ENCODE peak calls at places on chromosomes 13 and 19, in four cellular contexts. I is HEK293T, Z is HepG2, E is K562. B is an unnamed sample.
A peak's percentile ranks its signal among the peaks of the same experiment; 100 is the strongest.

GRCh38 chr13:24511019-24511823 is 1.4 kb downstream of the PARP4 start:
- DNase-seq in I (peak; percentile 12), Z (peak; percentile 26), E (peak; percentile 30), B (no peak)

GRCh38 chr13:39776439-39776838 is 121.0 kb downstream of the COG6 start:
- DNase-seq in I (no peak), Z (no peak), E (no peak), B (no peak)

GRCh38 chr13:53105881-53106280 is 77.3 kb downstream of the OLFM4 start:
- DNase-seq in I (no peak), Z (no peak), E (no peak), B (no peak)

GRCh38 chr19:51743405-51743804 is 8.3 kb downstream of the FPR1 start:
- DNase-seq in I (no peak), Z (no peak), E (no peak), B (no peak)

GRCh38 chr19:28960986-28961705 is 251.8 kb downstream of the UQCRFS1 start:
- DNase-seq in I (no peak), Z (no peak), E (no peak), B (no peak)

GRCh38 chr19:30447276-30447870 is 75.2 kb downstream of the ZNF536 start:
- DNase-seq in I (no peak), Z (no peak), E (no peak), B (no peak)

GRCh38 chr19:2334426-2334825 is 5.9 kb downstream of the SPPL2B start:
- DNase-seq in I (no peak), Z (no peak), E (no peak), B (no peak)

GRCh38 chr19:2774083-2774679 is 8.9 kb downstream of the SGTA start:
- DNase-seq in I (no peak), Z (no peak), E (no peak), B (no peak)

GRCh38 chr13:41941174-41941573 is 19.7 kb downstream of the VWA8 start:
- DNase-seq in I (no peak), Z (no peak), E (no peak), B (no peak)

GRCh38 chr19:32550666-32551065 is 30.3 kb upstream of the PDCD5 start:
- DNase-seq in I (no peak), Z (no peak), E (no peak), B (no peak)

GRCh38 chr19:3604987-3605343 is 1.7 kb downstream of the TBXA2R start:
- DNase-seq in I (no peak), Z (no peak), E (no peak), B (no peak)

GRCh38 chr13:42747399-42747873 is 33.9 kb upstream of the FAM216B start:
- DNase-seq in I (no peak), Z (no peak), E (no peak), B (no peak)

GRCh38 chr19:31470229-31470939 is 121.1 kb upstream of the TSHZ3 start:
- DNase-seq in I (no peak), Z (no peak), E (no peak), B (no peak)

GRCh38 chr19:29836409-29836825 is 24.6 kb downstream of the CCNE1 start:
- DNase-seq in I (no peak), Z (no peak), E (no peak), B (no peak)

GRCh38 chr19:39845621-39846175 is 481 bp downstream of the FBL start:
- DNase-seq in I (peak; percentile 46), Z (no peak), E (peak; percentile 69), B (no peak)

GRCh38 chr19:16254851-16255408 is 57.2 kb downstream of the AP1M1 start:
- DNase-seq in I (no peak), Z (no peak), E (no peak), B (no peak)

GRCh38 chr13:108463365-108463764 is 166.0 kb upstream of the MYO16 start:
- DNase-seq in I (no peak), Z (no peak), E (no peak), B (no peak)

GRCh38 chr19:7242601-7243258 is 51.5 kb downstream of the INSR start:
- DNase-seq in I (no peak), Z (no peak), E (no peak), B (no peak)

GRCh38 chr13:39040206-39040605 is 1.9 kb downstream of the NHLRC3 start:
- DNase-seq in I (no peak), Z (peak; percentile 45), E (no peak), B (no peak)

GRCh38 chr13:24625324-24625723 is 54.9 kb upstream of the ATP12A start:
- DNase-seq in I (no peak), Z (no peak), E (no peak), B (no peak)

GRCh38 chr13:102847272-102848234 is 1.7 kb downstream of the ERCC5 start:
- DNase-seq in I (no peak), Z (no peak), E (no peak), B (no peak)

GRCh38 chr19:14695471-14695870 is 5.6 kb downstream of the ZNF333 start:
- DNase-seq in I (no peak), Z (no peak), E (no peak), B (no peak)

GRCh38 chr13:24452044-24452443 is 60.5 kb downstream of the PARP4 start:
- DNase-seq in I (no peak), Z (no peak), E (no peak), B (no peak)

GRCh38 chr19:47582320-47582909 is 9.5 kb upstream of the ZNF541 start:
- DNase-seq in I (no peak), Z (no peak), E (no peak), B (no peak)

DNA sequence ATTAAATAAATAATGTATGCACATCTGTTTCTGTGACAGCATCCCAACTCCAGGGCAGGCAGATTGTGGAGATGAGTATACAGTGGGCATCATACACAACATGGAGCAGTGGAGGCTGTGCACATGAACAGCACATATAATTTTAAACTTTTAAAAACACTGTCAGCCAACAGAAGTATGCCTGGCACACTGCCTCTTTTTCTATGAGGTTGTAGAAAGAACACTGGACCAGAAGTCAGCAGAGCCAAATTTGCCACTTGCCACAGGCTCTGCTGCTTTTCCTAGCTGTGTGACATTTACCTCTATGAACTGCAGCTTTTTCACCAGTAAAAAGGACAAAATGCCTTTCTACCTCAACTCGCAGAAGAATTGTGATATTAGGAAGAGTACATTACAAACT is 118.7 kb downstream of the FRY start:
- DNase-seq in I (no peak), Z (no peak), E (no peak), B (no peak)
- TF ChIP-seq ELF4 in I (no peak), Z (no peak), E (no peak), B (no peak)

DNA sequence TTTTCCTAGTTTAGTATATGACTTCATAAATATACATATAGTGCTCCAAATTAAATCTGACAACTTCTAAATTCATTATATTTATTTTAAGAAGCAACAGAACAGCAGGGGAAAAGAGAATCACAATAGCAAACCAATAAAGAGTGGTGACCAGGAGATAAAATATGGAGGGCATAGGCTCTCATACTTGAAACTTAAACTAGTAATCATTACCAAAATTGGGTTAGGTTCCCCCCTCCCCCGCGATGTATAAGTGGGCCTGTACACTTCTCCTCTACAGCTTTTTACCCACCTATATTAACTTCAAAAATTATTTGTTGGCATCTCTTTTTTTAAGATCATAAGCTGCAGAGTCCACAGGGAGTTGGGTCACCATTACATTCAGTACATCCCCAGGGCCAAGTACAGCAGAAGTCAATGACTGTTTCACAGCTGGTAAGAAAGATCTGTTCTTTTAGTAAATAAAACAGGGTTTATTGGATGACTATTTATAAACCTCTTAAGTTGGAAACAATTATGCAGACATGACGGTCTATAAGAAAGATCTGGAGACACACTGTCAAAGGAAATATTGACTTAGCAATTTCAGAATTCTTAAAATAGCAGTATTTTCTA is 29.4 kb downstream of the KLF12 start:
- DNase-seq in I (no peak), Z (no peak), E (no peak), B (no peak)
- TF ChIP-seq ELF4 in I (no peak), Z (no peak), E (no peak), B (no peak)

DNA sequence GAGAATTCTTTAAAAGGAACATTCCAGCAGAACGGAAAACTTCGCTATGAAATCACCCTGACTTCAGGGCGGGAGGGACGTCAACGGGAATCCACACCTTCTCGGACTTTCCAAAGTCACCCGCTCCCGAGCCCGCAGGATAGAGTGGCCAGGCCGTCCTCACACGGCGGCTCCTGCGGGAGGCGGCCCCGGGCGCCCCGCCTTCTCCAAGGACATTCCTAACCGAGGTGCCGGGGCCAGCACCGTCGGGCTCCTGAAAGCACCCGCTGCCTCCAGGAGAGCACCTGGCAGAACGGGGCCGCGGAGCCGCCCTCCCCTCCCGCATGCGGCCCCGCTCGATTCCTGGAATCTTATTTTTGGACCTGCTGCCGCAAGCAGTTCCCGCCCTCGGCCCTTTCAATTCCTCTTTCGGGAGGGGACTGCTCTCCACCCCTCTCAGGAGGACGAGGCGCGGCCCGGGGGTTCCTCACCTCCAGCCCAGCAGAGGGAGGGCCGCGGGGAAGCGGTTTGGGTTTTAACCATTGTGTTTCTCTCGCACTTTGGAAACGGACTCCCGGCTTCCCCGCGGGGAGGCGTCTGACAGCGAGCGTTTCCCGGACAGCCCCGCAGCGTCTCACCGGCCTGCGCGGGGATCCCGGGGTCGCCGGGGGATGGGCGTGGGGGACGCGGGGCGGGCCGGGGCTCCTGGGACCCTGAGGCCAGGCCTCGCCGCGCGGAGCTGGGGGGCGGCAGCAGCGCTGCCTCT is 938 bp downstream of the GAS6 start:
- DNase-seq in I (peak; percentile 17), Z (no peak), E (peak; percentile 59), B (peak; percentile 55)
- TF ChIP-seq ELF4 in I (no peak), Z (no peak), E (no peak), B (no peak)

GRCh38 chr13:47303626-47304025 is 406.8 kb upstream of the HTR2A start:
- DNase-seq in I (no peak), Z (no peak), E (no peak), B (no peak)

GRCh38 chr13:47294691-47295090 is 397.8 kb upstream of the HTR2A start:
- DNase-seq in I (no peak), Z (no peak), E (no peak), B (no peak)

GRCh38 chr13:47298506-47298905 is 401.7 kb upstream of the HTR2A start:
- DNase-seq in I (no peak), Z (no peak), E (no peak), B (no peak)

GRCh38 chr13:47299316-47299715 is 402.5 kb upstream of the HTR2A start:
- DNase-seq in I (no peak), Z (no peak), E (no peak), B (no peak)
- TF ChIP-seq ELF4 in I (no peak), Z (no peak), E (no peak), B (no peak)

B was measured in WTC11.